ENCODE peak calls at places on chromosomes 13 and 19, in four cellular contexts. One of them, this sample, is unnamed.
A peak's percentile ranks its signal among the peaks of the same experiment; 100 is the strongest.

GRCh38 chr13:109699628-109700071 is 86.7 kb downstream of the IRS2 start:
- DNase-seq in HepG2: no peak
- DNase-seq in A549: no peak
- DNase-seq in K562: no peak
- DNase-seq in this sample: peak; percentile 59

GRCh38 chr19:31000913-31001312 is 348.3 kb downstream of the TSHZ3 start:
- DNase-seq in HepG2: no peak
- DNase-seq in A549: no peak
- DNase-seq in K562: no peak
- DNase-seq in this sample: no peak

GRCh38 chr13:21625366-21625765 is 21.4 kb upstream of the MICU2 start:
- DNase-seq in HepG2: peak; percentile 61
- DNase-seq in K562: no peak
- DNase-seq in A549: peak; percentile 45
- DNase-seq in this sample: no peak

GRCh38 chr19:13149628-13150186 is 468 bp downstream of the STX10 start:
- DNase-seq in K562: no peak
- DNase-seq in A549: peak; percentile 52
- DNase-seq in HepG2: peak; percentile 37
- DNase-seq in this sample: peak; percentile 67

GRCh38 chr13:31733066-31733465 is 6.3 kb upstream of the RXFP2 start:
- DNase-seq in A549: no peak
- DNase-seq in HepG2: no peak
- DNase-seq in K562: no peak
- DNase-seq in this sample: no peak

GRCh38 chr13:40377783-40378182 is 288.7 kb downstream of the FOXO1 start:
- DNase-seq in A549: no peak
- DNase-seq in K562: no peak
- DNase-seq in HepG2: no peak
- DNase-seq in this sample: no peak

GRCh38 chr13:112205990-112206389 is 139.0 kb downstream of the SOX1 start:
- DNase-seq in A549: no peak
- DNase-seq in K562: no peak
- DNase-seq in HepG2: no peak
- DNase-seq in this sample: no peak

GRCh38 chr19:28242317-28242927 is 970.5 kb downstream of the UQCRFS1 start:
- DNase-seq in A549: peak; percentile 50
- DNase-seq in K562: peak; percentile 77
- DNase-seq in HepG2: no peak
- DNase-seq in this sample: peak; percentile 51

GRCh38 chr19:574658-575526 is 2.5 kb downstream of the BSG start:
- DNase-seq in K562: peak; percentile 75
- DNase-seq in HepG2: peak; percentile 35
- DNase-seq in A549: no peak
- DNase-seq in this sample: no peak

GRCh38 chr13:86792153-86792651 is 879.0 kb upstream of the SLITRK5 start:
- DNase-seq in K562: no peak
- DNase-seq in A549: no peak
- DNase-seq in HepG2: no peak
- DNase-seq in this sample: peak; percentile 41

GRCh38 chr19:14059093-14059480 is 2.8 kb downstream of the PALM3 start:
- DNase-seq in A549: no peak
- DNase-seq in HepG2: no peak
- DNase-seq in K562: peak; percentile 61
- DNase-seq in this sample: peak; percentile 78

GRCh38 chr13:35474551-35474950 is 1.9 kb downstream of the MAB21L1 start:
- DNase-seq in K562: no peak
- DNase-seq in A549: no peak
- DNase-seq in HepG2: no peak
- DNase-seq in this sample: no peak

GRCh38 chr13:114311908-114312307 is 2.4 kb upstream of the CHAMP1 start:
- DNase-seq in HepG2: no peak
- DNase-seq in K562: no peak
- DNase-seq in A549: no peak
- DNase-seq in this sample: no peak

GRCh38 chr13:27919934-27920676 is at the start of gene PDX1:
- DNase-seq in A549: no peak
- DNase-seq in HepG2: no peak
- DNase-seq in K562: no peak
- DNase-seq in this sample: peak; percentile 77

GRCh38 chr13:112220296-112220875 is 153.4 kb downstream of the SOX1 start:
- DNase-seq in A549: no peak
- DNase-seq in HepG2: no peak
- DNase-seq in K562: no peak
- DNase-seq in this sample: no peak

GRCh38 chr13:73059460-73060250 is 850 bp downstream of the KLF5 start:
- DNase-seq in A549: no peak
- DNase-seq in K562: peak; percentile 30
- DNase-seq in HepG2: peak; percentile 52
- DNase-seq in this sample: peak; percentile 78

GRCh38 chr13:74134777-74135305 is 637 bp upstream of the KLF12 start:
- DNase-seq in HepG2: no peak
- DNase-seq in A549: peak; percentile 48
- DNase-seq in K562: peak; percentile 11
- DNase-seq in this sample: peak; percentile 32

GRCh38 chr19:27885361-27885760 is 1327.6 kb downstream of the UQCRFS1 start:
- DNase-seq in A549: no peak
- DNase-seq in HepG2: no peak
- DNase-seq in K562: no peak
- DNase-seq in this sample: no peak

GRCh38 chr13:101917475-101917810 is 465.0 kb downstream of the ITGBL1 start:
- DNase-seq in A549: no peak
- DNase-seq in HepG2: no peak
- DNase-seq in K562: no peak
- DNase-seq in this sample: peak; percentile 36

GRCh38 chr13:22498006-22498405 is 682.8 kb upstream of the SGCG start:
- DNase-seq in K562: no peak
- DNase-seq in A549: no peak
- DNase-seq in HepG2: no peak
- DNase-seq in this sample: no peak

GRCh38 chr19:29535984-29536508 is 10.3 kb downstream of the VSTM2B start:
- DNase-seq in A549: no peak
- DNase-seq in HepG2: no peak
- DNase-seq in K562: no peak
- DNase-seq in this sample: no peak

GRCh38 chr13:113421673-113422270 is 31.5 kb downstream of the ADPRHL1 start:
- DNase-seq in HepG2: no peak
- DNase-seq in A549: no peak
- DNase-seq in K562: no peak
- DNase-seq in this sample: no peak

GRCh38 chr13:79245937-79246574 is 160.0 kb downstream of the RBM26 start:
- DNase-seq in K562: no peak
- DNase-seq in HepG2: no peak
- DNase-seq in A549: no peak
- DNase-seq in this sample: no peak

GRCh38 chr13:40969169-40969901 is 49.8 kb downstream of the ELF1 start:
- DNase-seq in K562: no peak
- DNase-seq in HepG2: no peak
- DNase-seq in A549: no peak
- DNase-seq in this sample: no peak

GRCh38 chr13:104586010-104586746 is 1520.0 kb upstream of the SLC10A2 start:
- DNase-seq in A549: no peak
- DNase-seq in HepG2: no peak
- DNase-seq in K562: no peak
- DNase-seq in this sample: no peak

GRCh38 chr13:40179421-40179820 is 487.0 kb downstream of the FOXO1 start:
- DNase-seq in HepG2: no peak
- DNase-seq in A549: no peak
- DNase-seq in K562: no peak
- DNase-seq in this sample: no peak

GRCh38 chr19:4911314-4911713 is 2.0 kb downstream of the UHRF1 start:
- DNase-seq in A549: no peak
- DNase-seq in K562: no peak
- DNase-seq in HepG2: no peak
- DNase-seq in this sample: no peak

GRCh38 chr19:35265126-35265995 is 3.4 kb upstream of the USF2 start:
- DNase-seq in A549: no peak
- DNase-seq in K562: no peak
- DNase-seq in HepG2: no peak
- DNase-seq in this sample: peak; percentile 8
- TF ChIP-seq HMGXB4 in A549: no peak
- TF ChIP-seq HMGXB4 in K562: no peak
- TF ChIP-seq HMGXB4 in HepG2: no peak
- TF ChIP-seq HMGXB4 in this sample: no peak

GRCh38 chr19:39078436-39079200 is 5.5 kb upstream of the ACP7 start:
- DNase-seq in K562: no peak
- DNase-seq in HepG2: peak; percentile 30
- DNase-seq in A549: peak; percentile 96
- DNase-seq in this sample: no peak

GRCh38 chr19:39082745-39083598 is 1.2 kb upstream of the ACP7 start:
- DNase-seq in HepG2: no peak
- DNase-seq in A549: no peak
- DNase-seq in K562: no peak
- DNase-seq in this sample: no peak

GRCh38 chr19:39082167-39082566 is 2.0 kb upstream of the ACP7 start:
- DNase-seq in HepG2: no peak
- DNase-seq in A549: no peak
- DNase-seq in K562: no peak
- DNase-seq in this sample: no peak

GRCh38 chr19:39077323-39077722 is 6.8 kb upstream of the ACP7 start:
- DNase-seq in A549: no peak
- DNase-seq in K562: no peak
- DNase-seq in HepG2: no peak
- DNase-seq in this sample: no peak

DNA sequence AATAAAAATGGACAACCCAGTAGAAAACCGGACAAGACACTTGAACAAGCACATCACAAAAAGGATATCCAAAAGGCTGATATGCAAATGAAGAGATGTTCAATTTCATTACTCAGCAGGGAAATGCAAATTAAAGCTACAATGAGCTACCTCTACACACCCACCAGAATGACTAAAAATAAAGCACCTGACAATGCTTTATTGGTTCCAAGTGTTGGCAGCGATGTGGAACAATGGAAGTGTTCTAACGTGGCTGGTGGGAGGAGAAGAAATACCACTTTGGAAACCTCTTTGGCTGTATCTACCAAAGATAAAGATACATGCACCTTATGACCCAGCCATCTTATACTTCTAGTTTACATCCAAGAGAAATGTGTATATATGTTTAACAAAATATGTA is 3.7 kb upstream of the ACP7 start:
- DNase-seq in K562: no peak
- DNase-seq in A549: no peak
- DNase-seq in HepG2: no peak
- DNase-seq in this sample: no peak
- TF ChIP-seq HMGXB4 in K562: no peak
- TF ChIP-seq HMGXB4 in A549: no peak
- TF ChIP-seq HMGXB4 in HepG2: no peak
- TF ChIP-seq HMGXB4 in this sample: no peak

DNA sequence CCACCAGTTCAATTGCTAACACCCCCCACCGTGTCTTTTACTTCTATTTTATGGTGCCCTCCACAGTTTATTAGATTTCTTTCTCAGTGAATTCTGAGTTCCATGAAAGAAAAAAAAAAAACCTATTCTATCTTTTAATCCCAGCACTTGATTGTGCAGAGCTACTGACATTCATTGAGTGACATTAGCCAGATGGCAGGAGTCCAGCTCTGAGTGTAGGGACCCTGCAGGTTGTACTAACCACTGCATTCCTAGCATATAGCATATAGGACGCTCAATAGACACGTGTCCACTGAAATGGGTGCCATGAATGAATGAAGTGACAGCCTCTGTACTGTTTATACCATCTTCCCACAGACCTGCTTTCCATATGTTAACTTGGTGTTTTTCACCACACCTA is 206.3 kb downstream of the RAP2A start:
- DNase-seq in A549: no peak
- DNase-seq in K562: no peak
- DNase-seq in HepG2: no peak
- DNase-seq in this sample: no peak
- TF ChIP-seq HMGXB4 in A549: no peak
- TF ChIP-seq HMGXB4 in K562: no peak
- TF ChIP-seq HMGXB4 in HepG2: no peak
- TF ChIP-seq HMGXB4 in this sample: no peak

DNA sequence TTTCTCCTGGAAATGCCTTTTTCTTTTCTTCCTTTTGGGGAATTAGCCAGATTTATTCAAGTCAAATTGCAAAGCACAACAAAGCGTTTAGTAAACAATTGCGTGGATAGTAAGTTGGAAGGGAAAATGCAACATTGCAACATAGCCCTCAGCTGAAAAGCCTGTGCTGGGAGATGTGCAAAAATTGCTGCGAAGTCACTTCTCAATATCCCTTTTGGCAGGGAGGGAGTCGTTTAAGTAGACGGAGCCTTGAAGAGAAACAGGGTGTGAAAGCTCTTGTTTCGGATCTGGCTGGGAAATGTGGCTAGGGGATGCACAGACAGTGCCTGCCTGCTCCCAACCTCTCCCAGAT is 56.9 kb downstream of the SLC7A1 start:
- DNase-seq in HepG2: no peak
- DNase-seq in A549: no peak
- DNase-seq in K562: no peak
- DNase-seq in this sample: no peak
- TF ChIP-seq HMGXB4 in HepG2: no peak
- TF ChIP-seq HMGXB4 in A549: no peak
- TF ChIP-seq HMGXB4 in K562: no peak
- TF ChIP-seq HMGXB4 in this sample: no peak

GRCh38 chr19:50368649-50369570 is 3.5 kb upstream of the NAPSA start:
- DNase-seq in A549: peak; percentile 95
- DNase-seq in K562: peak; percentile 87
- DNase-seq in HepG2: peak; percentile 62
- DNase-seq in this sample: peak; percentile 92
- TF ChIP-seq HMGXB4 in A549: no peak
- TF ChIP-seq HMGXB4 in K562: no peak
- TF ChIP-seq HMGXB4 in HepG2: peak; percentile 55
- TF ChIP-seq HMGXB4 in this sample: peak; percentile 47

GRCh38 chr13:23817833-23818232 is 71.4 kb downstream of the MIPEP start:
- DNase-seq in HepG2: no peak
- DNase-seq in K562: no peak
- DNase-seq in A549: no peak
- DNase-seq in this sample: no peak

GRCh38 chr13:23824355-23824754 is 64.8 kb downstream of the MIPEP start:
- DNase-seq in A549: no peak
- DNase-seq in HepG2: no peak
- DNase-seq in K562: no peak
- DNase-seq in this sample: no peak

GRCh38 chr13:23825179-23825578 is 64.0 kb downstream of the MIPEP start:
- DNase-seq in HepG2: no peak
- DNase-seq in K562: no peak
- DNase-seq in A549: no peak
- DNase-seq in this sample: no peak

GRCh38 chr13:23820530-23820929 is 68.7 kb downstream of the MIPEP start:
- DNase-seq in K562: no peak
- DNase-seq in HepG2: no peak
- DNase-seq in A549: no peak
- DNase-seq in this sample: no peak

GRCh38 chr13:23822252-23822824 is 66.9 kb downstream of the MIPEP start:
- DNase-seq in A549: no peak
- DNase-seq in K562: no peak
- DNase-seq in HepG2: no peak
- DNase-seq in this sample: no peak
- TF ChIP-seq HMGXB4 in A549: no peak
- TF ChIP-seq HMGXB4 in K562: no peak
- TF ChIP-seq HMGXB4 in HepG2: no peak
- TF ChIP-seq HMGXB4 in this sample: no peak

This sample was measured in WTC11.